ENCODE peak calls at places on chromosomes 6 and 20, in six cellular contexts. B, Q, X, I, K and F are unnamed samples.

GRCh38 chr6:143331362-143331761 is 119.1 kb downstream of the ADAT2 start:
- DNase-seq in X (no peak), I (no peak), Q (no peak), B (no peak), K (no peak), F (no peak)

GRCh38 chr20:51022803-51023616 is at the start of gene KCNG1:
- DNase-seq in Q (peak), B (peak), X (peak), K (peak), I (peak), F (peak)

GRCh38 chr20:5448449-5449118 is 131.8 kb upstream of the PROKR2 start:
- DNase-seq in K (peak), Q (no peak), I (peak), B (peak), X (peak), F (peak)

GRCh38 chr20:63911171-63911570 is 16.2 kb downstream of the DNAJC5 start:
- DNase-seq in X (no peak), K (no peak), B (peak), Q (no peak), I (peak), F (peak)

GRCh38 chr20:19288636-19289035 is 76.2 kb downstream of the SLC24A3 start:
- DNase-seq in I (no peak), Q (no peak), K (no peak), B (no peak), X (no peak), F (no peak)

GRCh38 chr20:46757754-46758678 is 48.6 kb downstream of the SLC2A10 start:
- DNase-seq in K (peak), I (peak), B (peak), Q (peak), X (peak), F (peak)

GRCh38 chr6:68738039-68738438 is 103.0 kb downstream of the ADGRB3 start:
- DNase-seq in B (no peak), X (no peak), Q (no peak), I (no peak), K (no peak), F (no peak)

GRCh38 chr6:137000825-137001224 is 43.9 kb downstream of the IL20RA start:
- DNase-seq in K (no peak), X (no peak), Q (no peak), I (no peak), B (no peak), F (no peak)

GRCh38 chr6:166194885-166195860 is 27.5 kb upstream of the TBXT start:
- DNase-seq in X (no peak), B (peak), I (no peak), K (no peak), Q (no peak), F (no peak)

GRCh38 chr6:167398214-167399050 is 73.5 kb downstream of the TTLL2 start:
- DNase-seq in I (no peak), X (no peak), Q (no peak), B (no peak), K (no peak), F (no peak)

GRCh38 chr20:44701889-44702288 is 13.3 kb upstream of the CCN5 start:
- DNase-seq in K (no peak), I (no peak), X (no peak), B (no peak), Q (no peak), F (no peak)

GRCh38 chr6:136016228-136017225 is 165.0 kb downstream of the PDE7B start:
- DNase-seq in X (no peak), B (no peak), I (no peak), K (no peak), Q (no peak), F (no peak)